ENCODE peak calls at places on chromosomes 12 and 14, in five cellular contexts. U is testis, I is GM23248, P is ovary, T is aorta. R is an unnamed sample.

GRCh38 chr12:25404955-25405354 is 148.1 kb downstream of the LMNTD1 start:
- DNase-seq in U (no peak), I (no peak), P (no peak), T (no peak), R (no peak)

GRCh38 chr14:65187421-65188049 is 85.2 kb upstream of the MAX start:
- DNase-seq in U (no peak), I (no peak), P (no peak), T (no peak), R (no peak)

GRCh38 chr14:76784881-76785280 is 23.6 kb downstream of the VASH1 start:
- DNase-seq in U (peak; percentile 81), I (peak; percentile 72), P (peak; percentile 79), T (peak; percentile 86), R (peak; percentile 41)

GRCh38 chr12:76688627-76689026 is 75.3 kb upstream of the ZDHHC17 start:
- DNase-seq in U (no peak), I (peak; percentile 42), P (no peak), T (no peak), R (no peak)

GRCh38 chr12:123389560-123390351 is 5.8 kb downstream of the KMT5A start:
- DNase-seq in U (peak; percentile 57), I (peak; percentile 81), P (peak; percentile 50), T (peak; percentile 65), R (no peak)

GRCh38 chr12:5512585-5512970 is 80.7 kb downstream of the NTF3 start:
- DNase-seq in U (no peak), I (no peak), P (no peak), T (no peak), R (no peak)

GRCh38 chr12:88597361-88597760 is 17.1 kb upstream of the KITLG start:
- DNase-seq in U (no peak), I (no peak), P (no peak), T (no peak), R (no peak)

GRCh38 chr12:4275869-4276253 is 2.3 kb downstream of the CCND2 start:
- DNase-seq in U (no peak), I (no peak), P (peak; percentile 38), T (no peak), R (no peak)

GRCh38 chr14:52550661-52551060 is 1.6 kb downstream of the TXNDC16 start:
- DNase-seq in U (no peak), I (no peak), P (no peak), T (no peak), R (no peak)

GRCh38 chr12:69886101-69886500 is 61.1 kb downstream of the MYRFL start:
- DNase-seq in U (no peak), I (no peak), P (no peak), T (no peak), R (no peak)

GRCh38 chr14:68486033-68486732 is 306.7 kb downstream of the ZFP36L1 start:
- DNase-seq in U (no peak), I (no peak), P (no peak), T (no peak), R (no peak)

GRCh38 chr12:106113042-106113441 is 25.7 kb downstream of the NUAK1 start:
- DNase-seq in U (no peak), I (peak; percentile 93), P (no peak), T (no peak), R (no peak)

GRCh38 chr14:65414961-65415589 is 2.5 kb downstream of the FUT8 start:
- DNase-seq in U (peak; percentile 34), I (peak; percentile 80), P (no peak), T (no peak), R (no peak)

GRCh38 chr12:132309162-132310086 is 20.0 kb downstream of the GALNT9 start:
- DNase-seq in U (no peak), I (no peak), P (no peak), T (peak; percentile 20), R (no peak)

GRCh38 chr12:88579941-88580871 is at the start of gene KITLG:
- DNase-seq in U (peak; percentile 89), I (peak; percentile 95), P (peak; percentile 85), T (peak; percentile 86), R (peak; percentile 65)

GRCh38 chr12:53060064-53060720 is 10.3 kb downstream of the TNS2 start:
- DNase-seq in U (peak; percentile 13), I (no peak), P (no peak), T (no peak), R (no peak)

GRCh38 chr14:32711103-32711680 is 227.5 kb upstream of the NPAS3 start:
- DNase-seq in U (peak; percentile 61), I (peak; percentile 68), P (no peak), T (no peak), R (no peak)

GRCh38 chr12:100442403-100442802 is 31.3 kb upstream of the NR1H4 start:
- DNase-seq in U (no peak), I (no peak), P (no peak), T (no peak), R (no peak)

GRCh38 chr14:52834440-52834842 is 43.0 kb upstream of the GNPNAT1 start:
- DNase-seq in U (no peak), I (peak; percentile 81), P (no peak), T (no peak), R (peak; percentile 64)

GRCh38 chr12:123050331-123050809 is 69.9 kb downstream of the ARL6IP4 start:
- DNase-seq in U (peak; percentile 47), I (peak; percentile 84), P (no peak), T (no peak), R (no peak)

GRCh38 chr12:127363392-127363791 is 903.6 kb upstream of the TMEM132C start:
- DNase-seq in U (no peak), I (peak; percentile 41), P (no peak), T (no peak), R (no peak)

GRCh38 chr14:28751467-28752058 is 15.0 kb upstream of the FOXG1 start:
- DNase-seq in U (peak; percentile 73), I (peak; percentile 73), P (no peak), T (no peak), R (no peak)

GRCh38 chr12:124767075-124767821 is 96.4 kb downstream of the SCARB1 start:
- DNase-seq in U (peak; percentile 87), I (peak; percentile 66), P (peak; percentile 88), T (peak; percentile 88), R (no peak)

GRCh38 chr14:59788176-59788575 is 82.4 kb downstream of the RTN1 start:
- DNase-seq in U (no peak), I (no peak), P (no peak), T (no peak), R (no peak)

GRCh38 chr12:23055004-23055403 is 430.0 kb downstream of the ETNK1 start:
- DNase-seq in U (peak; percentile 19), I (peak; percentile 12), P (no peak), T (no peak), R (no peak)

GRCh38 chr14:56844603-56845002 is 34.3 kb upstream of the OTX2 start:
- DNase-seq in U (no peak), I (no peak), P (no peak), T (no peak), R (no peak)

GRCh38 chr14:56841611-56842010 is 31.3 kb upstream of the OTX2 start:
- DNase-seq in U (no peak), I (no peak), P (no peak), T (no peak), R (no peak)

GRCh38 chr14:56840221-56840620 is 29.9 kb upstream of the OTX2 start:
- DNase-seq in U (no peak), I (no peak), P (no peak), T (no peak), R (no peak)
- H3K4me3 ChIP-seq in U (no peak overlapping the region), I (no peak overlapping the region), P (no peak overlapping the region), T (no peak overlapping the region), R (no peak overlapping the region)

GRCh38 chr12:81809829-81810595 is 50.9 kb upstream of the PPFIA2 start:
- DNase-seq in U (no peak), I (no peak), P (no peak), T (no peak), R (no peak)
- H3K4me3 ChIP-seq in U (no peak overlapping the region), I (no peak overlapping the region), P (no peak overlapping the region), T (peak overlapping the region; percentile 26), R (no peak overlapping the region)

GRCh38 chr12:32897688-32898573 is 1.4 kb upstream of the PKP2 start:
- DNase-seq in U (no peak), I (no peak), P (no peak), T (no peak), R (no peak)

GRCh38 chr12:32896438-32897275 is at the start of gene PKP2:
- DNase-seq in U (peak; percentile 72), I (peak; percentile 21), P (peak; percentile 74), T (peak; percentile 52), R (no peak)

GRCh38 chr12:32895688-32896437 is 714 bp downstream of the PKP2 start:
- DNase-seq in U (peak; percentile 41), I (no peak), P (peak; percentile 36), T (no peak), R (no peak)

GRCh38 chr12:32894566-32894965 is 2.0 kb downstream of the PKP2 start:
- DNase-seq in U (no peak), I (no peak), P (no peak), T (no peak), R (no peak)

GRCh38 chr12:32897276-32897615 is 669 bp upstream of the PKP2 start:
- DNase-seq in U (no peak), I (no peak), P (no peak), T (no peak), R (no peak)
- H3K4me3 ChIP-seq in U (peak overlapping the region; percentile 75), I (no peak overlapping the region), P (peak overlapping the region; percentile 60), T (no peak overlapping the region), R (peak overlapping the region; percentile 37)

GRCh38 chr12:130300725-130301124 is 37.0 kb upstream of the PIWIL1 start:
- DNase-seq in U (no peak), I (no peak), P (no peak), T (no peak), R (no peak)

GRCh38 chr12:130299574-130299973 is 38.1 kb upstream of the PIWIL1 start:
- DNase-seq in U (no peak), I (no peak), P (no peak), T (no peak), R (no peak)

GRCh38 chr12:130300090-130300489 is 37.6 kb upstream of the PIWIL1 start:
- DNase-seq in U (no peak), I (no peak), P (no peak), T (no peak), R (no peak)

GRCh38 chr12:130303781-130304180 is 33.9 kb upstream of the PIWIL1 start:
- DNase-seq in U (no peak), I (no peak), P (no peak), T (no peak), R (no peak)

GRCh38 chr12:130301577-130301976 is 36.1 kb upstream of the PIWIL1 start:
- DNase-seq in U (no peak), I (no peak), P (no peak), T (no peak), R (no peak)
- H3K4me3 ChIP-seq in U (no peak overlapping the region), I (no peak overlapping the region), P (no peak overlapping the region), T (no peak overlapping the region), R (no peak overlapping the region)

GRCh38 chr12:45721954-45722353 is 7.6 kb upstream of the ARID2 start:
- DNase-seq in U (no peak), I (no peak), P (no peak), T (no peak), R (no peak)
- H3K4me3 ChIP-seq in U (no peak overlapping the region), I (no peak overlapping the region), P (no peak overlapping the region), T (no peak overlapping the region), R (no peak overlapping the region)

DNA sequence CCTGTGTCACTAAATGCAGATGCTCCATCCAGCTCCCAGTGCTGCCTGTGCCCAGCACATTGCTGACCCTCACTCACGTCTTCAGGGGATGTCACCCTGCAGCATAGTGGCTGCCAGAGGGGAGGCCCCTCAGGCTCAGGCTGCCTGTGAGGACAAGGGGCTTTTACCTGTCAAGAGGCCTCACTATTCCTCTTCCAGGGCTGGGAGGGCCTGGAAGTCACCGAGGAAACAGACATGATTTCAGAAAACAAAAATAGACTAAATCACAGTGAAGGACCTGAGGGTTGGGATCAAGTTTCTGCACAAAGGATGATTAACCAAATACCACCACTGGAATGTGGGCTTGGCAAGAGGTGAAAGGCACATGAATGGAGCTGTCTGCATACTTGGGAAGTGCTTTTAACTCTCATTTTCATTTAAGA is 1202.3 kb downstream of the BCL11B start:
- DNase-seq in U (no peak), I (peak; percentile 0), P (no peak), T (no peak), R (no peak)
- H3K4me3 ChIP-seq in U (no peak overlapping the region), I (no peak overlapping the region), P (no peak overlapping the region), T (no peak overlapping the region), R (no peak overlapping the region)